ENCODE peak calls at places on chromosomes 16 and 17, in eight cellular contexts. J is Peyer's patch, K is A549, U is heart right ventricle, B is astrocyte of the cerebellum, N is IMR-90, W is PC-9, R is fibroblast of mammary gland. O is an unnamed sample.

GRCh38 chr17:77827461-77827968 is 131.0 kb upstream of the TNRC6C start:
- DNase-seq in U (no peak), K (no peak), W (no peak), N (no peak), J (peak), B (no peak), R (no peak), O (no peak)

GRCh38 chr16:49675417-49675816 is 180.5 kb downstream of the ZNF423 start:
- DNase-seq in W (no peak), R (no peak), N (no peak), B (no peak), U (no peak), K (no peak), J (no peak), O (no peak)

GRCh38 chr17:42760652-42761581 is at the start of gene RAMP2:
- DNase-seq in K (no peak), W (no peak), R (no peak), U (peak), N (no peak), J (no peak), B (no peak), O (peak)

GRCh38 chr16:85323961-85324253 is 211.6 kb upstream of the CIBAR2 start:
- DNase-seq in N (no peak), R (no peak), J (no peak), B (no peak), U (no peak), W (no peak), K (no peak), O (no peak)

GRCh38 chr17:17151962-17152361 is 54.2 kb downstream of the PLD6 start:
- DNase-seq in B (peak), N (peak), J (no peak), K (peak), W (no peak), R (peak), U (peak), O (peak)

GRCh38 chr17:17032131-17032692 is 10.0 kb upstream of the MPRIP start:
- DNase-seq in W (no peak), K (peak), N (peak), R (peak), B (peak), J (peak), U (peak), O (no peak)

GRCh38 chr16:3822366-3823045 is 58.0 kb downstream of the CREBBP start:
- DNase-seq in K (no peak), R (peak), J (no peak), B (no peak), W (no peak), U (peak), N (peak), O (no peak)

GRCh38 chr17:73342549-73343167 is 30.9 kb upstream of the CDC42EP4 start:
- DNase-seq in N (peak), B (no peak), R (peak), J (no peak), W (no peak), K (peak), U (no peak), O (peak)

GRCh38 chr16:29230671-29231091 is 175.8 kb downstream of the NPIPB11 start:
- DNase-seq in N (peak), B (no peak), K (no peak), U (no peak), R (peak), J (no peak), W (no peak), O (no peak)

GRCh38 chr16:77744136-77744535 is 21.8 kb downstream of the NUDT7 start:
- DNase-seq in W (no peak), R (no peak), K (no peak), B (no peak), J (no peak), N (peak), U (no peak), O (no peak)

GRCh38 chr16:85936761-85937343 is 37.9 kb downstream of the IRF8 start:
- DNase-seq in R (peak), U (no peak), J (no peak), K (no peak), N (no peak), W (no peak), B (no peak), O (peak)

DNA sequence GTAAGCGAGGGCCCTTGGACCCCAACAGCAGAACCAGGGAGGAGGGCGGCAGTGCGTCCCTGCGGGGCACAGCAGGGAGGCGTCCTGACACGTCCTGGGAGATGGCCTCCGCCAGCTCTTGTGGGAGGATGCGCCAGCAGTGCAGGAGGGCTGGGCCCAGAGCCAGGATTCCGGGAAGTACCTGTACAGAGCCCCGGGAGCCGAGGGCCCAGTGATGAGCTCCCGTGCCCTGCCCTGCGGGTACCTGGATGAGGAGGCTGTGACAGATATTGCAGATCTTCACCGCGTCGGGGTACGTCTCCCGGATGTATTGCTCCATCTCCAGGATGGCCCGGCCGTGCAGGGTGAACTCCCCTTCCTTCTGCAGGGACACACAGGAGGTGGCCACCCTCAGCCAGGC is 23.1 kb downstream of the KDM8 start:
- DNase-seq in W (no peak), R (no peak), B (no peak), U (no peak), N (no peak), J (peak), K (no peak), O (no peak)
- H3K4me3 ChIP-seq in W (no peak), R (no peak), B (no peak), U (no peak), N (no peak), J (no peak), K (no peak), O (no peak)

DNA sequence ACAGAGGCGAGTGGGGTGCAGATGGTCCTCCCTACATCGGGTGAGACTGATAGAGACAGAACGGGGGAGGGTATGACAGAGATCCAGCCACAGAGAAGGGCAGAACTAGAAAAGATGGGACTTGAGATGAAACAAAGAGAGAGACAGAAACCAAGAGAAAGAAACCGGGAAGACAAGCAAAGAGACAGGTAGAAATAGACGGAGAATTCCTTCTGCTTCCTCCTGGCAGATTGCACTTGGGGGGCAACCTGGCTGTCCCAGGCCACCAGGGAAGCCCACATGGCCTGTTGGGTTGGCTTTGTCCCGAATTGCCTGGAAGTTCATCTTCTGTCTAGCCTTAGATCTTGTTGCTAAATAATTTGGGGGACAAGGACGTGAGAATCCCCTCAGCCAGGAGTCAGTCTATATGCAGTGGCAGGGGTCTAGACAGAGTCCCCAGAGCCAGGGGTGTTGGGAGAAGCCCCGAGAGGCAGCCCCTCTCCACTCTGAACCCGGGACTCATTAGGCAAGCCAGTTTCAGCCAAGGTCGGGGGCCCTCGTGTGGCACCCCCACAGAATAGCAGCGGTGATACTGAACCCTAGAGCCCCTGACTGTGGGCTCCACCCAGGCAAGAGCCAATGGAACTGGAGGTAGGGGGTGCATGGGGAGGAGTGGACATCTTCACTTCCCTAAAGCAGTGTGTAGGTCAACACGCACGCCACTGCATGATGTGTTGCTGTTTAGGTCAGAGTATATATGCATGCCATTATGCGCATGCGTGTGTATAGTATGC is 626 bp upstream of the TSPOAP1 start:
- DNase-seq in K (no peak), B (no peak), W (no peak), J (peak), N (no peak), U (no peak), R (no peak), O (peak)
- TF ChIP-seq CTCF in K (peak), B (peak), W (no peak), J (peak), N (peak), U (no peak), R (peak), O (peak)

GRCh38 chr17:68576137-68576536 is 25.0 kb downstream of the FAM20A start:
- DNase-seq in B (no peak), J (no peak), N (no peak), R (no peak), U (no peak), K (no peak), W (no peak), O (no peak)
- H3K4me3 ChIP-seq in B (no peak), J (no peak), N (no peak), R (no peak), U (no peak), K (no peak), W (no peak), O (no peak)

DNA sequence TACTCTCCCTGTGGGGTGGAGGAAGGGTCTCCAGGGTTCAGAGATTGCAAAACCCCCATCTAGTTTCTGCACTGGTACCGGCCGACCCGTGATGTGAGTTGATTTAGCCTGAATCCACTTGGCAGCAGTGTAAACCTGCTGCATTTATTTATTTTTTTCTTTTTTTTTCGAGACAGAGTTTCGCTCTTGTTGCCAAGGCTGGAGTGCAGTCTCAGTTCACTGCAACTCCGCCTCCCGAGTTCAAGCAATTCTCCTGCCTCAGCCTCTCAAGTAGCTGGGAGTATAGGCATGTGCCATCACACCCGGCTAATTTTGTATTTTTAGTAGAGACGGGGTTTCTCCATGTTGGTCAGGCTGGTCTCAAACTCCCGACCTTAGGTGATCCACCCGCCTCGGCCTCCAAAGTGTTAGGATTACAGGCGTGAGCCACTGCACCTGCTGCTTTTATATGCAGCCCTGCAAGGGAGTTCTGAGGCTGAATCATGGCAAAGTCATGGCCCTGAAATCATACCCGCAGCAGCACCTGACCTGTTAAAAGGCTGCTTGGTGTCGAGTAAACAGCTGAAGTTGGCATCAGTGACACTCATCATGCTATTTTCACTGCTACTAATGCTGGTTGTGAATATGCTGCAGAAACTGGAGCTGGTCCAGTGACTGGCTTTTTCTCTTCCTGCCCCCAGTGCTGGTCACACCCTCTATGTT is 21.4 kb downstream of the DEXI start:
- DNase-seq in J (no peak), U (no peak), K (no peak), B (no peak), R (no peak), W (no peak), N (no peak), O (no peak)
- TF ChIP-seq CTCF in J (no peak), U (no peak), K (no peak), B (no peak), R (no peak), W (no peak), N (no peak), O (no peak)

DNA sequence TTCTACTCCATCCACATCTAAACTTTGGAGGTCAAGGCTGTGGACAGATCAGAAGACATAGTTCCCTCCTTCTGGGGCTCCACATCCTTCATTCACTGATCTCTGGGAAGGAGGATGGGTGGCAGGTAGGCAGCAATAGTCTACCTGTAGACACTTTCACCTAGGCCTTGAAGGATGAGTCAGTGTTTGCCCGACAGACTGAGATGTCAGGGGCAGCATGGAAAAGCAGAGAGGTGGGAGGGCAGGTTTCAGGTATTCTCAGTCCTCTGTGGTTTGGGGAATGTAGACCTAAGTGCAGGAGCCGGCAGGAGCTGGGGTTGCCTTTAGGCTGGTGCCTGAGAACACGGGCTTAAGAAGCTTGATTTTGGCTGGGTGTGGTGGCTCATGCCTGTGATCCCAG is 171.9 kb upstream of the ZNF267 start:
- DNase-seq in U (no peak), B (no peak), K (no peak), N (no peak), W (no peak), J (no peak), R (no peak), O (no peak)
- H3K4me3 ChIP-seq in U (no peak), B (no peak), K (no peak), N (no peak), W (peak), J (no peak), R (no peak), O (peak)

GRCh38 chr17:76781056-76781982 is 43.4 kb downstream of the MFSD11 start:
- DNase-seq in N (no peak), U (no peak), W (no peak), K (no peak), B (no peak), J (no peak), R (no peak), O (peak)
- TF ChIP-seq CTCF in N (peak), U (no peak), W (no peak), K (no peak), B (no peak), J (no peak), R (peak), O (no peak)

GRCh38 chr17:29617125-29617480 is 5.6 kb downstream of the CORO6 start:
- DNase-seq in U (peak), N (peak), W (no peak), B (no peak), J (peak), R (peak), K (peak), O (peak)

GRCh38 chr17:29615492-29616299 is 7.0 kb downstream of the CORO6 start:
- DNase-seq in B (no peak), W (no peak), J (peak), U (peak), N (peak), R (peak), K (peak), O (peak)

GRCh38 chr17:29615048-29615385 is 7.7 kb downstream of the CORO6 start:
- DNase-seq in W (no peak), J (no peak), B (no peak), R (peak), K (no peak), N (no peak), U (no peak), O (no peak)

GRCh38 chr17:29617481-29618271 is 5.0 kb downstream of the CORO6 start:
- DNase-seq in U (no peak), K (peak), N (peak), W (no peak), R (peak), B (no peak), J (peak), O (peak)

DNA sequence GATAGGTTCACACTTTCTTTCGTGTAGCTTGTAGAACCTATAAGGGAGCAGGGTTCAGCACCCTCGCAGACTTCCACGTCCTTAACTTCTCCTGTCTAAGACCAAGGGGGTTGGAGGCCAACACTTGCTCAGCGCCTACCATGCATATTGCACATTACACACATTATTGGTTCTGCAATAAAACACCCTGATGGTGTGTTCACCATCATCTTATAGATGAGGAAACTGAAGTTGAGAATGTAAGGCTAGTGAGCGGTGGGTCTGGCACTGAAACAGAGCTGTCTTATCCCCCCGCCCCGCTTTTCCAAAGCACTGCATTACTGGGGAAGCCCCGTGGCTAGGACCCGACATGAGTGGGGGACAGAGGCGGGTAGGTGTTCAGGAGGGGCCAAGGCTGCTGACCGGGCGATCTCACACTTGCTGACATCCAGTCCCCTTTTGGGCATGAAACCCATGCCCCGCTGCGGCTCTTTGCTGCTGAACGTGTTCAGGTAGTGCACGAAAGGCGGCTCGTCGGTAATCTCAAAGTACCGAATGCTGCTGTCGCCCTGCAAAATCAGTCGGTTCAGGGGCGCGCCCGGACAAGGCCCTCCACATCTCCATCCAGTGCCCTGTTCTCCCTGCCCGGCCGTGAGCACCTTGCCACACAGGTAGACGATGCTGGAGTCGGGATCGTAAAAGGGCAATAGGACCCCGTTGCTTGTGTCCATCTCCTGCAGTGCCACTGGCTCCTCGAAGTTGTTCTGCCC is 6.2 kb downstream of the CORO6 start:
- DNase-seq in W (no peak), K (no peak), R (no peak), B (no peak), U (no peak), N (no peak), J (no peak), O (no peak)
- H3K4me3 ChIP-seq in W (no peak), K (no peak), R (peak), B (no peak), U (peak), N (no peak), J (peak), O (no peak)